ENCODE peak calls at places on chromosomes 5 and 9, in seven cellular contexts. E, U, D, W, Z, V and H are unnamed samples.

GRCh38 chr5:72608297-72608696 is 101.1 kb upstream of the ZNF366 start:
- DNase-seq in V (no peak), D (no peak), W (no peak), U (no peak), Z (no peak), E (peak; percentile 19), H (no peak)

GRCh38 chr5:90747693-90748092 is 189.1 kb downstream of the ADGRV1 start:
- DNase-seq in E (no peak), W (no peak), U (no peak), Z (no peak), V (peak; percentile 33), D (no peak), H (no peak)

GRCh38 chr5:148864113-148864841 is 37.9 kb downstream of the ADRB2 start:
- DNase-seq in D (peak; percentile 51), E (peak; percentile 35), U (no peak), V (peak; percentile 6), Z (no peak), W (no peak), H (no peak)

GRCh38 chr5:127909078-127909477 is 174.5 kb upstream of the SLC12A2 start:
- DNase-seq in V (peak; percentile 78), E (no peak), W (no peak), U (no peak), Z (no peak), D (peak; percentile 66), H (no peak)

GRCh38 chr5:30197662-30198061 is 995.8 kb upstream of the CDH6 start:
- DNase-seq in V (no peak), E (no peak), W (no peak), Z (no peak), D (no peak), U (no peak), H (no peak)

GRCh38 chr9:36337865-36338264 is 62.2 kb downstream of the RNF38 start:
- DNase-seq in E (peak; percentile 48), D (no peak), Z (no peak), V (no peak), U (no peak), W (no peak), H (no peak)

GRCh38 chr5:18329346-18329745 is 695.1 kb downstream of the TAF11L14 start:
- DNase-seq in E (no peak), V (peak; percentile 9), D (no peak), W (no peak), U (no peak), Z (no peak), H (no peak)

GRCh38 chr5:179820127-179820482 is 600 bp upstream of the SQSTM1 start:
- DNase-seq in W (no peak), E (no peak), V (no peak), D (no peak), U (no peak), Z (no peak), H (no peak)

GRCh38 chr9:136249881-136250559 is 4.4 kb upstream of the QSOX2 start:
- DNase-seq in W (no peak), E (no peak), V (no peak), Z (no peak), U (no peak), D (no peak), H (no peak)

GRCh38 chr9:72292184-72292787 is 72.7 kb downstream of the ZFAND5 start:
- DNase-seq in U (no peak), Z (no peak), E (no peak), V (peak; percentile 59), W (peak; percentile 29), D (peak; percentile 22), H (no peak)

GRCh38 chr5:8581047-8581446 is 712.1 kb downstream of the MTRR start:
- DNase-seq in U (no peak), Z (no peak), V (no peak), D (no peak), W (no peak), E (no peak), H (no peak)

GRCh38 chr5:56693220-56693579 is 122.1 kb upstream of the MAP3K1 start:
- DNase-seq in E (no peak), W (no peak), D (no peak), Z (no peak), U (no peak), V (no peak), H (no peak)

GRCh38 chr9:94921072-94921471 is 194.6 kb downstream of the AOPEP start:
- DNase-seq in U (no peak), W (no peak), Z (no peak), D (peak; percentile 42), V (no peak), E (no peak), H (no peak)

GRCh38 chr9:117487555-117488175 is 72.8 kb upstream of the ASTN2 start:
- DNase-seq in Z (peak; percentile 71), D (peak; percentile 84), W (peak; percentile 4), V (peak; percentile 90), U (no peak), E (peak; percentile 43), H (peak; percentile 82)

GRCh38 chr9:739362-739761 is 102.1 kb upstream of the DMRT1 start:
- DNase-seq in W (no peak), E (no peak), D (no peak), V (no peak), U (no peak), Z (no peak), H (no peak)

GRCh38 chr5:26761040-26761439 is 277.3 kb downstream of the CDH9 start:
- DNase-seq in E (no peak), U (no peak), Z (no peak), D (peak; percentile 13), W (no peak), V (no peak), H (no peak)

GRCh38 chr5:28301676-28302075 is 1263.3 kb upstream of the CDH9 start:
- DNase-seq in W (no peak), D (no peak), U (no peak), E (no peak), Z (no peak), V (no peak), H (no peak)

GRCh38 chr9:136211006-136211405 is 6.1 kb upstream of the LHX3 start:
- DNase-seq in V (no peak), D (no peak), W (no peak), U (no peak), E (no peak), Z (no peak), H (no peak)

GRCh38 chr9:78958887-78959286 is 612.9 kb upstream of the TLE4 start:
- DNase-seq in V (peak; percentile 63), D (no peak), U (no peak), W (no peak), Z (no peak), E (no peak), H (no peak)

GRCh38 chr9:91417602-91418218 is 5.9 kb downstream of the NFIL3 start:
- DNase-seq in Z (no peak), D (no peak), E (no peak), W (no peak), V (no peak), U (no peak), H (no peak)

GRCh38 chr9:91416086-91416712 is 7.4 kb downstream of the NFIL3 start:
- DNase-seq in E (no peak), D (no peak), Z (no peak), U (no peak), W (no peak), V (no peak), H (no peak)

GRCh38 chr9:91412895-91413294 is 10.7 kb downstream of the NFIL3 start:
- DNase-seq in Z (no peak), U (no peak), W (no peak), D (no peak), E (no peak), V (no peak), H (no peak)

GRCh38 chr9:91411096-91411771 is 12.4 kb downstream of the NFIL3 start:
- DNase-seq in D (no peak), E (no peak), U (no peak), V (no peak), Z (no peak), W (no peak), H (no peak)

GRCh38 chr9:91415290-91415689 is 8.3 kb downstream of the NFIL3 start:
- DNase-seq in U (no peak), D (no peak), Z (no peak), W (no peak), E (no peak), V (no peak), H (no peak)
- H3K4me1 ChIP-seq in U (no peaks in the 10 kb centered on the region), D (peaks cover 3% of the 10 kb centered on the region), Z (peaks cover 11% of the 10 kb centered on the region), W (no peaks in the 10 kb centered on the region), E (peaks cover 58% of the 10 kb centered on the region), V (no peaks in the 10 kb centered on the region), H (peaks cover 42% of the 10 kb centered on the region)

DNA sequence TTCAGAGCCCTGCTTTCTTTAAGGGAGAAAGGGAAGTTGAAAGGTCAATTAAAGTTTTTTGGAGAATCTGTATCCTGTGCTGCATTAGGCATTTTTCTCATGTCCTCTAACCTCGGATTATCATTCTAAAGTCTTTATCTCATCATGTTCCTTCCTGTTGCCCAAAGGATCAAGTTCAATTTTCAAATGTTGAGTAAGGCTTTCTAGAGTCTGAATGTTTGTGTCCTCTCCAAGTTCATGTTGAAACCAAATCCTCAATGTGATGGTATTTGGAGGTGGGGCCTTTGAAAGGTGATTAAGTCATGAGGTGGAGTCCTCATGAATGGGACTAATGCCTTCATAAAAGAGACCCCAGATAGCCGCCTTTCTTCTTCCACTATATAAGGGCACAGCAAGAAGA is 20.2 kb upstream of the TNC start:
- DNase-seq in W (no peak), E (no peak), U (no peak), D (no peak), V (no peak), Z (no peak), H (no peak)
- H3K27ac ChIP-seq in W (no peak overlapping the region), E (no peak overlapping the region), U (no peak overlapping the region), D (no peak overlapping the region), V (no peak overlapping the region), Z (no peak overlapping the region), H (no peak overlapping the region)

GRCh38 chr5:54643679-54644078 is 126.1 kb downstream of the SNX18 start:
- DNase-seq in Z (no peak), U (no peak), E (no peak), D (no peak), W (no peak), V (no peak), H (no peak)
- H3K4me1 ChIP-seq in Z (peaks cover 58% of the 10 kb centered on the region), U (peaks cover 34% of the 10 kb centered on the region), E (peaks cover 35% of the 10 kb centered on the region), D (peaks cover 14% of the 10 kb centered on the region), W (peaks cover 64% of the 10 kb centered on the region), V (peaks cover 15% of the 10 kb centered on the region), H (peaks cover 7% of the 10 kb centered on the region)

DNA sequence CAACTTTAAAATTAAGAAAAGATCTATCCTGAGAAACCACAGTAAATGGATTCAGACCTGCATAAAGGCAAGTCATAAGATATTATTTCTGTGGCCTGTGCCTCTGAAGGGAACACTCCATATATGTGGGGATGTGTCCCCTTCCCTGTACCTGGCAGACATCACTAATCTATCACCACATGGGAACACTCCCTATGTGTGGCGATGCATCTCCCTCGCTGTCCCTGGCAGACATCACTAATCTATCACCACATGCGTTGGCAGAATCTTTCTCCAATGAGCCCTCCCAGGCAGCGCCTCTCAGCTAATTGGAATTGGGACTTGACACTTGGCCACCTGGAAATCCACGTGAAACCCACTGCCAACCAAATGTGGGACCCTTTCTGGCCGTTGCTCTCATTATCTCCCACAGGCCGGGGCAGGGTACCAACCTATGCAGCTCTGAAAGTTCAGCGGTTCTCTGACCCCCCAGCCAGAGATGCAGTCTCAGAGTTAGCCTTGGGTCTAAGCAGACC is 25.2 kb upstream of the ASS1 start:
- DNase-seq in W (no peak), V (no peak), D (no peak), Z (no peak), U (no peak), E (no peak), H (no peak)
- H3K27ac ChIP-seq in W (no peak overlapping the region), V (no peak overlapping the region), D (no peak overlapping the region), Z (no peak overlapping the region), U (no peak overlapping the region), E (no peak overlapping the region), H (no peak overlapping the region)